ENCODE peak calls at places on chromosomes 5 and 9, in seven cellular contexts. One of them, this sample, is unnamed.

GRCh38 chr5:103347729-103348128 is 89.2 kb downstream of the MACIR start:
- DNase-seq in lower leg skin: no peak
- DNase-seq in PC-3: peak
- DNase-seq in AG10803: no peak
- DNase-seq in K562: no peak
- DNase-seq in psoas muscle: no peak
- DNase-seq in OCI-LY7: no peak
- DNase-seq in this sample: no peak

GRCh38 chr9:15977438-15977837 is 424.6 kb downstream of the CCDC171 start:
- DNase-seq in psoas muscle: no peak
- DNase-seq in AG10803: no peak
- DNase-seq in K562: no peak
- DNase-seq in OCI-LY7: no peak
- DNase-seq in PC-3: peak
- DNase-seq in lower leg skin: no peak
- DNase-seq in this sample: no peak

GRCh38 chr9:13778486-13779110 is 499.1 kb upstream of the MPDZ start:
- DNase-seq in OCI-LY7: no peak
- DNase-seq in lower leg skin: no peak
- DNase-seq in K562: no peak
- DNase-seq in psoas muscle: no peak
- DNase-seq in AG10803: no peak
- DNase-seq in PC-3: no peak
- DNase-seq in this sample: no peak

GRCh38 chr5:168987540-168988300 is 313.2 kb downstream of the SLIT3 start:
- DNase-seq in OCI-LY7: peak
- DNase-seq in PC-3: peak
- DNase-seq in K562: peak
- DNase-seq in lower leg skin: peak
- DNase-seq in psoas muscle: peak
- DNase-seq in AG10803: peak
- DNase-seq in this sample: peak

GRCh38 chr9:92327283-92327850 is 1.6 kb downstream of the CENPP start:
- DNase-seq in PC-3: no peak
- DNase-seq in AG10803: no peak
- DNase-seq in OCI-LY7: peak
- DNase-seq in K562: no peak
- DNase-seq in psoas muscle: no peak
- DNase-seq in lower leg skin: no peak
- DNase-seq in this sample: peak

GRCh38 chr5:175743676-175744210 is 85.9 kb downstream of the HRH2 start:
- DNase-seq in PC-3: peak
- DNase-seq in K562: no peak
- DNase-seq in OCI-LY7: no peak
- DNase-seq in psoas muscle: no peak
- DNase-seq in AG10803: no peak
- DNase-seq in lower leg skin: peak
- DNase-seq in this sample: no peak

GRCh38 chr5:130871346-130872086 is 293.5 kb downstream of the HINT1 start:
- DNase-seq in OCI-LY7: peak
- DNase-seq in AG10803: peak
- DNase-seq in psoas muscle: peak
- DNase-seq in lower leg skin: no peak
- DNase-seq in K562: peak
- DNase-seq in PC-3: peak
- DNase-seq in this sample: peak

GRCh38 chr9:98807070-98807810 is at the start of gene GALNT12:
- DNase-seq in psoas muscle: no peak
- DNase-seq in K562: peak
- DNase-seq in PC-3: no peak
- DNase-seq in AG10803: no peak
- DNase-seq in OCI-LY7: peak
- DNase-seq in lower leg skin: peak
- DNase-seq in this sample: no peak

GRCh38 chr5:144125163-144125726 is 45.2 kb downstream of the YIPF5 start:
- DNase-seq in AG10803: peak
- DNase-seq in lower leg skin: no peak
- DNase-seq in PC-3: no peak
- DNase-seq in K562: no peak
- DNase-seq in psoas muscle: no peak
- DNase-seq in OCI-LY7: no peak
- DNase-seq in this sample: peak

GRCh38 chr5:58963821-58964220 is 380.9 kb downstream of the RAB3C start:
- DNase-seq in PC-3: no peak
- DNase-seq in OCI-LY7: no peak
- DNase-seq in AG10803: no peak
- DNase-seq in psoas muscle: no peak
- DNase-seq in K562: no peak
- DNase-seq in lower leg skin: no peak
- DNase-seq in this sample: no peak

GRCh38 chr9:2340046-2340760 is 281.4 kb upstream of the VLDLR start:
- DNase-seq in AG10803: peak
- DNase-seq in OCI-LY7: no peak
- DNase-seq in PC-3: no peak
- DNase-seq in K562: no peak
- DNase-seq in lower leg skin: no peak
- DNase-seq in psoas muscle: no peak
- DNase-seq in this sample: peak

GRCh38 chr9:92097997-92098482 is 17.2 kb downstream of the SPTLC1 start:
- DNase-seq in K562: no peak
- DNase-seq in psoas muscle: peak
- DNase-seq in OCI-LY7: no peak
- DNase-seq in AG10803: peak
- DNase-seq in PC-3: no peak
- DNase-seq in lower leg skin: peak
- DNase-seq in this sample: peak

GRCh38 chr9:69097923-69098593 is 62.5 kb downstream of the FXN start:
- DNase-seq in AG10803: no peak
- DNase-seq in PC-3: no peak
- DNase-seq in K562: no peak
- DNase-seq in lower leg skin: no peak
- DNase-seq in OCI-LY7: no peak
- DNase-seq in psoas muscle: no peak
- DNase-seq in this sample: no peak

GRCh38 chr5:16866220-16866619 is 69.9 kb downstream of the MYO10 start:
- DNase-seq in AG10803: no peak
- DNase-seq in K562: no peak
- DNase-seq in psoas muscle: no peak
- DNase-seq in lower leg skin: peak
- DNase-seq in OCI-LY7: no peak
- DNase-seq in PC-3: no peak
- DNase-seq in this sample: no peak

GRCh38 chr5:144237851-144238250 is 67.2 kb downstream of the KCTD16 start:
- DNase-seq in OCI-LY7: no peak
- DNase-seq in psoas muscle: no peak
- DNase-seq in PC-3: no peak
- DNase-seq in AG10803: peak
- DNase-seq in K562: no peak
- DNase-seq in lower leg skin: no peak
- DNase-seq in this sample: no peak

GRCh38 chr9:76583256-76583655 is 124.3 kb downstream of the GCNT1 start:
- DNase-seq in AG10803: no peak
- DNase-seq in psoas muscle: no peak
- DNase-seq in PC-3: no peak
- DNase-seq in K562: no peak
- DNase-seq in lower leg skin: no peak
- DNase-seq in OCI-LY7: no peak
- DNase-seq in this sample: peak

GRCh38 chr5:123515904-123516303 is 3.9 kb downstream of the CSNK1G3 start:
- DNase-seq in AG10803: no peak
- DNase-seq in lower leg skin: no peak
- DNase-seq in OCI-LY7: no peak
- DNase-seq in K562: no peak
- DNase-seq in PC-3: no peak
- DNase-seq in psoas muscle: no peak
- DNase-seq in this sample: no peak

GRCh38 chr5:123512631-123513461 is 869 bp downstream of the CSNK1G3 start:
- DNase-seq in PC-3: peak
- DNase-seq in AG10803: peak
- DNase-seq in psoas muscle: peak
- DNase-seq in OCI-LY7: peak
- DNase-seq in K562: peak
- DNase-seq in lower leg skin: peak
- DNase-seq in this sample: peak

GRCh38 chr5:123517479-123517878 is 5.5 kb downstream of the CSNK1G3 start:
- DNase-seq in AG10803: no peak
- DNase-seq in lower leg skin: no peak
- DNase-seq in psoas muscle: no peak
- DNase-seq in OCI-LY7: peak
- DNase-seq in K562: no peak
- DNase-seq in PC-3: no peak
- DNase-seq in this sample: no peak

GRCh38 chr5:123511648-123512605 is at the start of gene CSNK1G3:
- DNase-seq in lower leg skin: peak
- DNase-seq in PC-3: peak
- DNase-seq in K562: peak
- DNase-seq in AG10803: peak
- DNase-seq in psoas muscle: peak
- DNase-seq in OCI-LY7: peak
- DNase-seq in this sample: peak

DNA sequence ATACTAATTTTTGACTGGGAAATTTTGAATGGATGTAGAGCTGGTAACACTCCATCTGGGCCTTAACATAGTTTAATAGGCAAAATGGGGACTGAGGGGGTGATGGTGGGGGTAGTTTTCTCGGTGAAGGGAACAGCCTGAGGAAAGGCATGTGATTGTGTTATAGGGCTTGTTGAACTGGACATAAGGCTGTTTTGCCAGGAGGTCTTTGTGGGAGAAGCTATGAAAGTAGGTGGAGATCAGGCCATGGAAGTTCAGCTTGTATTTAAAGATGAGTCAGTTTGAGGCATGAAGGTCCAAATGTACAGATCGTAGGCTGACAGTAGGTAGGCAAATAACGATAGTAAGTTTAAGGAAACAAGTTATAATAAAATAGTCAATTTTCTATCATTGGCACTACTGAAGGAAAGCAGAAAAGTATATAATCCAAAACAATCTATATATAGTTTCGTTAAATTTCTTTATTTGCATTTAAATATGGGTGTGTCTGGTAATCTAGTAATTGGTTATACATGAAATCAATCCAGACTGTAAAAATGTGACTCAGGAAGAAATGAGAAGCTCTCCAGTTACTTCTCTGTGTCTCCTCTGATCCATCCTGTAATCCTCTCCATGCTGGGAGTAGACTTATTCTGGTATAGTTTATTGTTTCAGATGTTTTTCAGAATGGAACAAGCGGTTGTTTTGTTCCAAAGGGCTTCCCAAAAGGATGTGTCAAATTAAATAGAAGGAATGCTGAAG is 2.8 kb downstream of the CSNK1G3 start:
- DNase-seq in PC-3: peak
- DNase-seq in psoas muscle: no peak
- DNase-seq in lower leg skin: no peak
- DNase-seq in K562: no peak
- DNase-seq in AG10803: no peak
- DNase-seq in OCI-LY7: no peak
- DNase-seq in this sample: no peak
- H3K4me3 ChIP-seq in PC-3: peak
- H3K4me3 ChIP-seq in psoas muscle: no peak
- H3K4me3 ChIP-seq in lower leg skin: no peak
- H3K4me3 ChIP-seq in K562: no peak
- H3K4me3 ChIP-seq in AG10803: no peak
- H3K4me3 ChIP-seq in OCI-LY7: no peak
- H3K4me3 ChIP-seq in this sample: no peak

DNA sequence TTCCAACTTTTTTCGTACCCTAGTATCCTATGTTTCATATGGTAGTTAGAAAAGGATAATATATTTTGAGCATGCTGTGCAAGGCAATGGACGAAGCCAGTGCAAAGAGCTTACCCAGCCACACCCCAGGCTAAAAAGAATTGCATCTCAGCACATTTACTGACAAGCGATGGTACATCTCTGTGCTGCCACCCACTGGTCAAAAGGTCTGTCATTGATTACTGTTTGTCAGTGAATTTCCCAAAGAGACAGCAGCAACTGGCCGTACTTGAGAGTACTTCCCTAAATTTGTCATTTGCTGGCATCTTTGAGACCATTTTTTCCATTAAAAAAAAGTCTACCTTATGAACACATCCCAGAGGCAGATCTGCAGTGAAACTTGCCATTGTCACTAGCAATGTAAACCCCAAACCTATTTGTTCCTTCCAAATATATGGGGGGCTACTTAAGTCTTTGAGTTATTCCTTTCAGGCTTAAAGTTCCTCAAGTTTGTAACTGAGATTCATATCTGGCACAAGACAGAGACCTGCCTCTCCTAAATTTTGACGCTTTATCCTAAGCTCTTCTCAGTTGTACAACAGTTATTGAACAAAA is 184.3 kb downstream of the CTNND2 start:
- DNase-seq in PC-3: peak
- DNase-seq in psoas muscle: no peak
- DNase-seq in lower leg skin: no peak
- DNase-seq in AG10803: no peak
- DNase-seq in OCI-LY7: peak
- DNase-seq in K562: no peak
- DNase-seq in this sample: peak
- TF ChIP-seq CTCF in PC-3: peak
- TF ChIP-seq CTCF in psoas muscle: no peak
- TF ChIP-seq CTCF in lower leg skin: no peak
- TF ChIP-seq CTCF in AG10803: no peak
- TF ChIP-seq CTCF in OCI-LY7: peak
- TF ChIP-seq CTCF in K562: peak
- TF ChIP-seq CTCF in this sample: peak

GRCh38 chr9:70415476-70415875 is 1.0 kb upstream of the KLF9 start:
- DNase-seq in psoas muscle: no peak
- DNase-seq in K562: no peak
- DNase-seq in PC-3: no peak
- DNase-seq in OCI-LY7: no peak
- DNase-seq in AG10803: no peak
- DNase-seq in lower leg skin: peak
- DNase-seq in this sample: no peak
- H3K4me3 ChIP-seq in psoas muscle: peak
- H3K4me3 ChIP-seq in K562: no peak
- H3K4me3 ChIP-seq in PC-3: no peak
- H3K4me3 ChIP-seq in OCI-LY7: no peak
- H3K4me3 ChIP-seq in AG10803: no peak
- H3K4me3 ChIP-seq in lower leg skin: no peak
- H3K4me3 ChIP-seq in this sample: no peak

GRCh38 chr5:61771062-61771461 is 439.0 kb downstream of the ZSWIM6 start:
- DNase-seq in K562: no peak
- DNase-seq in lower leg skin: no peak
- DNase-seq in psoas muscle: no peak
- DNase-seq in AG10803: no peak
- DNase-seq in PC-3: no peak
- DNase-seq in OCI-LY7: no peak
- DNase-seq in this sample: no peak

GRCh38 chr5:61767231-61768080 is 435.4 kb downstream of the ZSWIM6 start:
- DNase-seq in K562: no peak
- DNase-seq in PC-3: no peak
- DNase-seq in OCI-LY7: no peak
- DNase-seq in AG10803: no peak
- DNase-seq in lower leg skin: no peak
- DNase-seq in psoas muscle: no peak
- DNase-seq in this sample: no peak

GRCh38 chr5:61766141-61766540 is 434.1 kb downstream of the ZSWIM6 start:
- DNase-seq in psoas muscle: no peak
- DNase-seq in lower leg skin: no peak
- DNase-seq in K562: no peak
- DNase-seq in PC-3: no peak
- DNase-seq in OCI-LY7: no peak
- DNase-seq in AG10803: no peak
- DNase-seq in this sample: no peak

GRCh38 chr5:61765471-61765870 is 433.4 kb downstream of the ZSWIM6 start:
- DNase-seq in PC-3: no peak
- DNase-seq in OCI-LY7: no peak
- DNase-seq in lower leg skin: no peak
- DNase-seq in K562: no peak
- DNase-seq in psoas muscle: no peak
- DNase-seq in AG10803: no peak
- DNase-seq in this sample: no peak

GRCh38 chr5:61768692-61769281 is 436.7 kb downstream of the ZSWIM6 start:
- DNase-seq in AG10803: no peak
- DNase-seq in psoas muscle: no peak
- DNase-seq in OCI-LY7: peak
- DNase-seq in K562: peak
- DNase-seq in lower leg skin: no peak
- DNase-seq in PC-3: peak
- DNase-seq in this sample: peak
- TF ChIP-seq CTCF in AG10803: peak
- TF ChIP-seq CTCF in psoas muscle: peak
- TF ChIP-seq CTCF in OCI-LY7: peak
- TF ChIP-seq CTCF in K562: peak
- TF ChIP-seq CTCF in lower leg skin: no peak
- TF ChIP-seq CTCF in PC-3: peak
- TF ChIP-seq CTCF in this sample: peak